ENCODE peak calls at places on chromosomes 11 and 22, in five cellular contexts. X is upper lobe of left lung, V is K562, R is Panc1, F is GM23338. O is an unnamed sample.
A peak's percentile ranks its signal among the peaks of the same experiment; 100 is the strongest.

GRCh38 chr11:47443028-47443700 is 5.8 kb downstream of the RAPSN start:
- ATAC-seq in V (peak; percentile 50), R (no peak), X (no peak), F (peak; percentile 77), O (no peak)

GRCh38 chr11:27183672-27184457 is 143.2 kb downstream of the BBOX1 start:
- ATAC-seq in X (no peak), F (peak; percentile 53), R (peak; percentile 79), V (peak; percentile 81), O (no peak)

GRCh38 chr11:73728000-73728399 is 32.9 kb downstream of the RAB6A start:
- ATAC-seq in R (no peak), F (no peak), X (no peak), V (no peak), O (no peak)

GRCh38 chr22:26555478-26555877 is 34.5 kb downstream of the TPST2 start:
- ATAC-seq in V (no peak), F (no peak), X (no peak), R (no peak), O (no peak)

GRCh38 chr22:22229683-22230420 is 14.7 kb upstream of the VPREB1 start:
- ATAC-seq in F (no peak), R (no peak), X (no peak), V (no peak), O (no peak)

GRCh38 chr11:117459979-117460300 is 132.3 kb downstream of the CEP164 start:
- ATAC-seq in V (no peak), R (no peak), X (no peak), F (no peak), O (peak; percentile 40)

GRCh38 chr11:10607462-10607861 is 39.0 kb upstream of the LYVE1 start:
- ATAC-seq in X (peak; percentile 31), R (peak; percentile 24), V (no peak), F (no peak), O (peak; percentile 11)

GRCh38 chr11:121536116-121536515 is 83.3 kb upstream of the SORL1-AS1 start:
- ATAC-seq in V (no peak), X (no peak), F (peak; percentile 78), R (no peak), O (no peak)

GRCh38 chr11:61892085-61892370 is 683 bp upstream of the FADS3 start:
- ATAC-seq in X (no peak), V (no peak), F (peak; percentile 49), R (peak; percentile 32), O (no peak)

GRCh38 chr22:31825513-31825912 is 71.7 kb downstream of the DEPDC5 start:
- ATAC-seq in R (no peak), X (no peak), V (no peak), F (no peak), O (no peak)

GRCh38 chr11:107733518-107733917 is 21.7 kb upstream of the SLN start:
- ATAC-seq in F (no peak), R (no peak), V (no peak), X (no peak), O (no peak)

GRCh38 chr11:12175694-12176241 is 65.4 kb downstream of the MICAL2 start:
- ATAC-seq in V (peak; percentile 25), F (no peak), X (no peak), R (peak; percentile 81), O (no peak)

GRCh38 chr22:48976556-48977535 is 850.8 kb downstream of the BRD1 start:
- ATAC-seq in F (no peak), X (no peak), R (no peak), V (no peak), O (no peak)

GRCh38 chr11:46903846-46904245 is 14.5 kb downstream of the LRP4 start:
- ATAC-seq in R (no peak), X (peak; percentile 7), F (peak; percentile 68), V (no peak), O (no peak)

GRCh38 chr11:14015711-14016110 is 53.2 kb downstream of the SPON1 start:
- ATAC-seq in X (no peak), V (no peak), R (peak; percentile 96), F (peak; percentile 66), O (no peak)

GRCh38 chr11:62892077-62892922 is 11.6 kb downstream of the SLC3A2 start:
- ATAC-seq in F (no peak), V (peak; percentile 1), X (no peak), R (no peak), O (no peak)

GRCh38 chr11:78138694-78139421 is 568 bp downstream of the ALG8 start:
- ATAC-seq in R (peak; percentile 66), X (peak; percentile 3), F (peak; percentile 44), V (peak; percentile 51), O (peak; percentile 12)

GRCh38 chr11:119721129-119722120 is 7.6 kb downstream of the NECTIN1 start:
- ATAC-seq in F (peak; percentile 64), X (peak; percentile 16), R (peak; percentile 64), V (peak; percentile 83), O (peak; percentile 32)

GRCh38 chr22:22810471-22810870 is 77.1 kb upstream of the IGLL5 start:
- ATAC-seq in V (peak; percentile 5), F (peak; percentile 41), R (no peak), X (no peak), O (no peak)

GRCh38 chr11:96013459-96014213 is 89.7 kb upstream of the MTMR2 start:
- ATAC-seq in R (no peak), F (peak; percentile 68), X (no peak), V (no peak), O (no peak)

GRCh38 chr11:64611961-64612646 is 21.1 kb downstream of the SLC22A12 start:
- ATAC-seq in X (no peak), R (no peak), V (no peak), F (no peak), O (no peak)

GRCh38 chr11:44785856-44786606 is 59.3 kb downstream of the TSPAN18 start:
- ATAC-seq in R (peak; percentile 58), F (peak; percentile 70), V (peak; percentile 48), X (no peak), O (no peak)

GRCh38 chr11:72321381-72321996 is 77.5 kb upstream of the PHOX2A start:
- ATAC-seq in R (no peak), F (peak; percentile 31), X (no peak), V (peak; percentile 96), O (no peak)

GRCh38 chr11:101429708-101430107 is 154.1 kb downstream of the TRPC6 start:
- ATAC-seq in R (no peak), V (no peak), F (no peak), X (no peak), O (no peak)

GRCh38 chr22:43297246-43298061 is 45.7 kb downstream of the SCUBE1 start:
- ATAC-seq in F (no peak), V (no peak), R (no peak), X (no peak), O (peak; percentile 46)

GRCh38 chr11:4881188-4881587 is 512 bp upstream of the OR51T1 start:
- ATAC-seq in R (no peak), V (no peak), F (no peak), X (no peak), O (no peak)

GRCh38 chr11:33258631-33259184 is 1.5 kb downstream of the HIPK3 start:
- ATAC-seq in R (peak; percentile 45), X (no peak), F (peak; percentile 3), V (peak; percentile 50), O (peak; percentile 32)

DNA sequence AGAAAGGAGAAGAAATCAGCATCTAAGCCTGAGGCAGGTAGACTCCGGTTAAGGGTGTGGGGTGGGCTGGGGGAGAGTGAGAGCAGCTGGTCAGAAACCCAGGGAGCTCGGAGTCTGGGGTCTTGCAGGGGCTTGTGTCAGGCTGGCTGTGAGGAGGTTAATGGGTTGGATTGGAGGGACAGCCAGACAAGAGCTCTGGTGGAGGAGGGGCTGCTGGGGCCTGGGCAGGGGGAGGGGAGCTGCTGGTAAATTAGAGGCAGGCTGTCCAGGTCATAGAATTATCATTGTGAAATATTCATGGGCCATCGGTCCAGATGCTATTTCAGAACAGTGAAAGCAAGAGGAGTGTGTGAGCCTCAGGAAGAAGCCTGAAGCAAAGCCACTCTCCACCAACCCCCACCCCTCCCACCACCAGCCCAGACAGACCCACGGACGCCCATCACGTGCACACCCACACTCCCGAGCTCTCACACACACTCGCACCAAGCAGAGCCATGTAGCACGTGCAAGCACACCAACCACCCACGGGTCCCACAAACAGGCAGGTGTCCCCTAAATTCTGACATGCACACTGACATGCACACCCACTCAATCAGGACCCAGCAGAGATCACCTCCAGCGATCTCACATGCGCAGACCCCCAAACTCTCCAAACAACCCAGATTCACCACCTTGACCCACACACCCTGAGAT is 18.8 kb downstream of the RTN4RL2 start:
- ATAC-seq in F (no peak), R (no peak), V (no peak), X (no peak), O (no peak)
- TF ChIP-seq POLR2AphosphoS5 in F (no peak), R (no peak), V (no peak), X (no peak), O (no peak)

DNA sequence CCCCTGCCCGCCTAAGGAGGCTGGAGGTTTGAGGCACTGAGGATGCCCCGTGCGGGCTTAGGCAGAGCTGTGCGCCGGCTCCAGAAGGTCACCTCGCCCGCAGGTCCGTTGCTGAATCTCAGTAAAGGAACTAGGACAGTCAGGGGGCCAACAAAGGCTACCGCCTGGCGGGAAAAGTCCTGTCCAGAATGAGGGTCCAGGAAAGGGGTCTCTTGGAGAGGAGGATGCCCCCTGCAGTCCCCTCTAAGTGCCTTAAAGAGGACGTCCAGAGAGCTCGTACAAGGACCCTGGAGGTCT is 549 bp downstream of the PVALB start:
- ATAC-seq in F (peak; percentile 58), X (no peak), V (no peak), R (peak; percentile 69), O (no peak)
- H3K4me3 ChIP-seq in F (peak overlapping the region; percentile 79), X (peak overlapping the region; percentile 28), V (no peak overlapping the region), R (peak overlapping the region; percentile 14), O (no peak overlapping the region)

DNA sequence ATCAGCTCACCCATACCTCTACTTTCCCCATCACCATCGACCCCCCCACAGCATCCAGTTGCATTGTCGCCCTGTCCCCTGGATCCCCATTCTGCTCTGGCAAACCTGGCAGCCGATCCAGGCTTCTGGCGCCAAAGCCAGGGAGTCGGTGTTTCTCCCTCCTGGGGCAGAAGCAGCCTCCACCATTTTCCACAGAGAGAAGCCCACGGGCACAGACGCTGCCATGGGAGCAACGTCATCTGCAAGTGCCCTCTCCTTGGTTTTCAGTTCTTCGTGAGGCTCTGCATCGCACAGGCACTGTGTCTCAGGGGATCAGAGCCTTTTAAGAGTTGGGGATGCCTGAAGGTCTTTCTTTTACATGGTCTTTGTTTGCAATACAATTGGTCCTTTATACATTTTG is 2.3 kb downstream of the YPEL4 start:
- ATAC-seq in R (no peak), F (peak; percentile 12), X (no peak), V (no peak), O (no peak)
- TF ChIP-seq POLR2AphosphoS5 in R (peak; percentile 60), F (no peak), X (no peak), V (no peak), O (no peak)

GRCh38 chr22:34010259-34010658 is 90.0 kb upstream of the LARGE1 start:
- ATAC-seq in X (no peak), F (no peak), V (no peak), R (no peak), O (no peak)
- H3K4me3 ChIP-seq in X (no peak overlapping the region), F (no peak overlapping the region), V (no peak overlapping the region), R (no peak overlapping the region), O (no peak overlapping the region)

GRCh38 chr11:85787809-85788805 is 22.8 kb downstream of the SYTL2 start:
- ATAC-seq in F (no peak), X (no peak), V (no peak), R (peak; percentile 86), O (no peak)
- TF ChIP-seq POLR2AphosphoS5 in F (no peak), X (no peak), V (no peak), R (no peak), O (no peak)